ENCODE peak calls at places on chromosomes 12 and 14, in four cellular contexts. W is psoas muscle, O is H1, X is upper lobe of left lung. P is an unnamed sample.

GRCh38 chr12:93441111-93441616 is 583 bp downstream of the UBE2N start:
- DNase-seq in O (no peak), W (peak), X (peak), P (peak)

GRCh38 chr12:109732321-109733305 is 19.0 kb downstream of the FAM222A start:
- DNase-seq in X (peak), O (no peak), W (peak), P (no peak)

GRCh38 chr12:112676526-112676925 is 115.0 kb upstream of the RPH3A start:
- DNase-seq in W (no peak), X (no peak), O (no peak), P (no peak)

GRCh38 chr12:52828156-52829090 is 5.7 kb downstream of the KRT79 start:
- DNase-seq in O (no peak), X (no peak), W (no peak), P (no peak)

GRCh38 chr14:98799891-98800290 is 472.1 kb downstream of the BCL11B start:
- DNase-seq in X (no peak), O (no peak), W (no peak), P (no peak)

GRCh38 chr12:126742326-126742725 is 1524.6 kb upstream of the TMEM132C start:
- DNase-seq in X (no peak), O (no peak), W (no peak), P (no peak)

GRCh38 chr12:76636141-76636692 is 76.6 kb upstream of the OSBPL8 start:
- DNase-seq in W (no peak), X (no peak), O (no peak), P (no peak)

GRCh38 chr12:24042651-24043050 is 93.2 kb upstream of the SOX5 start:
- DNase-seq in O (no peak), W (no peak), X (no peak), P (no peak)

GRCh38 chr14:92677087-92677668 is 71.2 kb downstream of the LGMN start:
- DNase-seq in O (no peak), W (no peak), X (peak), P (no peak)

GRCh38 chr14:22903742-22904087 is 15.2 kb downstream of the RBM23 start:
- DNase-seq in X (no peak), W (no peak), O (no peak), P (no peak)

GRCh38 chr12:55743131-55743921 is 404 bp downstream of the GDF11 start:
- DNase-seq in W (peak), X (peak), O (no peak), P (peak)

GRCh38 chr12:19245656-19246055 is 116.1 kb downstream of the PLEKHA5 start:
- DNase-seq in X (no peak), O (no peak), W (no peak), P (no peak)

GRCh38 chr12:108838194-108839010 is 19.0 kb downstream of the SSH1 start:
- DNase-seq in X (peak), O (peak), W (peak), P (peak)

GRCh38 chr12:4120316-4120920 is 153.1 kb upstream of the CCND2 start:
- DNase-seq in O (no peak), X (no peak), W (no peak), P (no peak)

GRCh38 chr12:65634626-65635331 is 189.5 kb upstream of the HMGA2 start:
- DNase-seq in O (no peak), W (no peak), X (no peak), P (no peak)

GRCh38 chr12:71335668-71336257 is 103.8 kb upstream of the LGR5 start:
- DNase-seq in X (no peak), W (no peak), O (no peak), P (no peak)

GRCh38 chr12:22271036-22271435 is 63.5 kb downstream of the ST8SIA1 start:
- DNase-seq in W (no peak), O (no peak), X (no peak), P (no peak)

GRCh38 chr12:57898308-57898970 is 42.9 kb upstream of the ATP23 start:
- DNase-seq in W (no peak), X (no peak), O (no peak), P (no peak)

GRCh38 chr14:91177073-91177796 is 63.4 kb downstream of the DGLUCY start:
- DNase-seq in W (peak), O (no peak), X (peak), P (peak)
- H3K27ac ChIP-seq in W (no peak), O (no peak), X (peak), P (no peak)

DNA sequence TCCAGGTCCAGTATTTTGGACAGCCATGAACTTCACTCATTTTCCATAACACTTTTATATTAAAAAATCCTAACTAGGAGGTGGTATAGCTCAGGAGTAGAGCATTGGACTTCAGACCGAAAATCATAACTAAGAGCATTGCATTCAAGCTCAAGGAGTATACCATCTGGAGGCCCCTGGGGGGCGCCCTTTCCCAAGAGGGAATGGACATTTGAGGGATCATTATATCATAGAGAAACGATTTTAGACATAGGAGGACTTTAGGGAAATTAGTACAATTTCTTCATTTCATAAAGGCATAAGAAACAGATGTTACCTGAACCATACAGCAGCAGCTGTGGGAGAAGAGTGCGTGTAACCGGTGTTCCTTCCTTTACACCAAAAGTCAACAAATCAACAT is 5.2 kb upstream of the ATG14 start:
- DNase-seq in O (no peak), W (no peak), X (no peak), P (no peak)
- TF ChIP-seq CTCF in O (peak), W (peak), X (no peak), P (peak)

DNA sequence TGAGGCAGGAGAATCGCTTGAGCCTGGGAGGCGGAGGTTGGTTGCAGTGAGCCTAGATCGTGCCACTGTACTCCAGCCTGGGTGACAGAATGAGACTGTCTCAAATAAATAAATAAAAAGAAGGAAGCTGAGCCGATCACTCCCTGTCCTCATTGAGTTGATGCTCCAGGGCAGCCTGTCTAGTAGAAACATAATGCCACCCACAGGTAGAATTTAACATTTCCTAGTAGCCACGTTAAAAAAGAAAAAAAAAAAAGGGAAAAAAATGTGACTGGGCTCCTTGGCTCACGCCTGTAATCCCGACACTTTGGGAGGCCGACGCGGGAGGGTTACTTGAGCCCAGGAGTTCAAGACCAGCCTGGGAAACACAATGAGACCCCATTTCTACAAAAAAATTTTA is 135.7 kb downstream of the SCARB1 start:
- DNase-seq in W (no peak), O (no peak), X (no peak), P (no peak)
- H3K27ac ChIP-seq in W (peak), O (no peak), X (peak), P (no peak)

GRCh38 chr12:103811791-103812190 is 29.2 kb downstream of the NT5DC3 start:
- DNase-seq in X (no peak), W (no peak), O (no peak), P (no peak)

GRCh38 chr12:103813949-103814348 is 27.1 kb downstream of the NT5DC3 start:
- DNase-seq in W (no peak), X (no peak), O (no peak), P (no peak)

GRCh38 chr12:103813426-103813825 is 27.6 kb downstream of the NT5DC3 start:
- DNase-seq in X (no peak), O (no peak), W (no peak), P (no peak)

GRCh38 chr12:103814436-103814835 is 26.6 kb downstream of the NT5DC3 start:
- DNase-seq in O (no peak), X (no peak), W (no peak), P (no peak)

GRCh38 chr12:103812789-103813188 is 28.2 kb downstream of the NT5DC3 start:
- DNase-seq in X (no peak), W (no peak), O (no peak), P (no peak)
- TF ChIP-seq CTCF in X (no peak), W (no peak), O (no peak), P (no peak)

DNA sequence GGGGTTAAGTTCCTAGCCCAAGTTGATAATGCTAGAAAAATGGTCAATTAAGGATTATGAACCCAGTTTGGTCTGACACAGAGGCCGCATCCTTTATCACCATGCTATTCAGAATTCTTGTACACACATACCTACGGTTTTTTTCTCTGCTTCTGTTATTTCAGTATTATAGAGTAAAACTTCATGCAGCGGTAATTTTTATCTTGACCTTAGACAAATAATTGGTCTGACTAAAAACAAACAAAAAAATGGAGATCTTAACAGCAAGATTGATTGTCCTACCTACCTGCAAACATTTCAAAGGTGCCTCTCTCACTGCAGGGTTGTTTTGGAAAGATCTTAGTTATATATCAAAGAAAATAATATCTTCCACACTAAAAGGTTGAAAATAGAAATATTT is 201.9 kb upstream of the PRICKLE1 start:
- DNase-seq in W (no peak), O (no peak), X (no peak), P (no peak)
- H3K27ac ChIP-seq in W (no peak), O (no peak), X (no peak), P (no peak)

GRCh38 chr12:79778802-79779201 is 88.0 kb upstream of the PAWR start:
- DNase-seq in O (no peak), W (no peak), X (no peak), P (no peak)
- TF ChIP-seq CTCF in O (no peak), W (no peak), X (no peak), P (no peak)

DNA sequence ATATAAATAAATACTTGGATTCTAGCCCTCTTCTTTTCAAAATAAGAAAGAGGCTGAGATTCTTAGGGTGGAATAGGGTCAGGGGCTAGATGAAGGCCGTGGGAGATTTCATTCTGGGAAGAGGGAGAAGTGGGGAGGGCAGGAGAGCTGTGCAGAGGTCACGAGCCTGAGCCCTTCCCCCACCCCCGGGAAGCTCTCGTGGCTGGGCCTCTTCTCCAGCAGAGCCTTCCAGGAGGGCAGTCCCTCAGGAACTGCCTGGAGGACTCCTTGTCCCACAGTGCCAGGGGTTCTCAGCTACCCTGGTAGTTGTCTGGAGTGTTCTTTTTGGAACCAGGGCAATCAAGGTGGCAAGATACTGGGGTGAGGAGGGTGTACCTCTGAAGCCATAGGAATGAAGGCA is 94.0 kb downstream of the ESR2 start:
- DNase-seq in X (peak), O (no peak), W (no peak), P (no peak)
- H3K27ac ChIP-seq in X (peak), O (no peak), W (peak), P (no peak)

GRCh38 chr12:42327227-42327590 is 1.2 kb downstream of the PPHLN1 start:
- DNase-seq in O (no peak), W (no peak), X (no peak), P (no peak)

GRCh38 chr12:42326466-42327226 is 679 bp downstream of the PPHLN1 start:
- DNase-seq in O (no peak), X (peak), W (no peak), P (no peak)

GRCh38 chr12:42323856-42324255 is 2.0 kb downstream of the ZCRB1 start:
- DNase-seq in O (no peak), W (no peak), X (no peak), P (no peak)

GRCh38 chr12:42325776-42326465 is at the start of the genes PPHLN1 and ZCRB1:
- DNase-seq in W (peak), O (peak), X (peak), P (peak)

DNA sequence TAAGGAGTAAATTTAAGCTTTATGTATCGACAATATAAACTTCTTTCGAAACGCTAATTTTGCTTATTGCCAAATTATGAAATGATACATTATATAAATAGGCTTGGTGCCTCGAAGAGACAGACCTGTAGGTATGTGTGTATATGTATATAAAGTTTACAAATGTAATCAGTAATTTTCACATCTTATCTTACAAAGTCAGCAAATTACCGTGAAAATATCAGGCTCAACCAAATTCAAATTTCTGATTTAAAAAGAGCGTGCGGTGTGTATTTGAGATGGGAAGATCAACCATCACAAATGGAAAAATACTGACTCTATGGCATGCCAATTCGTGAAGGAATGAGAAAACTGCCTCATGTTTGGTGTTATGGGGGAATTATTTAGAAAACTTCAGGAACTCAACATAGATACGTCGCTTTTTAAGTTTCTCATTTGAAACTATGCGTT is 543 bp downstream of the ZCRB1 start:
- DNase-seq in O (no peak), W (no peak), X (no peak), P (no peak)
- TF ChIP-seq CTCF in O (no peak), W (no peak), X (no peak), P (no peak)

GRCh38 chr14:71209888-71210287 is 302.6 kb downstream of the PCNX1 start:
- DNase-seq in X (no peak), W (no peak), O (no peak), P (no peak)

GRCh38 chr14:71208702-71209357 is 301.6 kb downstream of the PCNX1 start:
- DNase-seq in X (no peak), W (no peak), O (no peak), P (no peak)

GRCh38 chr14:71214241-71214640 is 307.0 kb downstream of the PCNX1 start:
- DNase-seq in W (no peak), O (no peak), X (no peak), P (no peak)

GRCh38 chr14:71212683-71213107 is 305.4 kb downstream of the PCNX1 start:
- DNase-seq in X (no peak), O (no peak), W (no peak), P (no peak)

GRCh38 chr14:71212093-71212492 is 304.8 kb downstream of the PCNX1 start:
- DNase-seq in O (no peak), X (no peak), W (no peak), P (no peak)
- H3K27ac ChIP-seq in O (no peak), X (no peak), W (no peak), P (no peak)